ENCODE peak calls at places on chromosomes 16 and 17, in five cellular contexts. W is AG09319, X is GM04504, T is EL, H is glutamatergic neuron. M is an unnamed sample.

GRCh38 chr16:50442221-50442620 is 73.4 kb upstream of the BRD7 start:
- DNase-seq in W (no peak), X (no peak), T (no peak), H (no peak), M (no peak)

GRCh38 chr17:34367486-34368270 is 4.6 kb upstream of the CCL1 start:
- DNase-seq in W (no peak), X (no peak), T (no peak), H (no peak), M (no peak)

GRCh38 chr16:55534773-55535172 is 25.9 kb downstream of the LPCAT2 start:
- DNase-seq in W (no peak), X (no peak), T (no peak), H (no peak), M (no peak)

GRCh38 chr17:77507116-77507885 is 366.5 kb downstream of the SEC14L1 start:
- DNase-seq in W (no peak), X (no peak), T (no peak), H (peak), M (peak)

GRCh38 chr16:84700518-84701277 is 898 bp downstream of the USP10 start:
- DNase-seq in W (no peak), X (no peak), T (peak), H (no peak), M (no peak)

GRCh38 chr17:61468263-61468907 is 16.2 kb downstream of the TBX4 start:
- DNase-seq in W (no peak), X (no peak), T (no peak), H (no peak), M (no peak)

GRCh38 chr16:48537909-48538745 is 71.9 kb downstream of the N4BP1 start:
- DNase-seq in W (no peak), X (no peak), T (no peak), H (no peak), M (no peak)

GRCh38 chr17:82775033-82775823 is 23.4 kb downstream of the TBCD start:
- DNase-seq in W (no peak), X (no peak), T (peak), H (peak), M (peak)

GRCh38 chr16:25143898-25144297 is 32.4 kb downstream of the LCMT1 start:
- DNase-seq in W (no peak), X (no peak), T (no peak), H (no peak), M (no peak)